ENCODE peak calls at places on chromosomes 16 and 17, in nine cellular contexts. M is A549, E is GM12891, D is lower leg skin, C is sigmoid colon, H is HCT116, Q is tibial nerve, K is IMR-90, N is suprapubic skin. U is an unnamed sample.

GRCh38 chr17:38724337-38724988 is 5.7 kb upstream of the CISD3 start:
- DNase-seq in M (no peak), E (no peak), D (no peak), C (peak; percentile 91), H (no peak), Q (no peak), K (no peak), N (no peak), U (no peak)

GRCh38 chr17:40168262-40168832 is 8.9 kb upstream of the RAPGEFL1 start:
- DNase-seq in M (peak; percentile 77), E (no peak), D (peak; percentile 37), C (peak; percentile 71), H (peak; percentile 28), Q (no peak), K (peak; percentile 69), N (no peak), U (peak; percentile 74)

GRCh38 chr16:55515110-55515509 is 6.2 kb downstream of the LPCAT2 start:
- DNase-seq in M (no peak), E (no peak), D (no peak), C (no peak), H (no peak), Q (no peak), K (peak; percentile 54), N (no peak), U (no peak)

GRCh38 chr17:49952912-49953497 is 16.0 kb upstream of the DLX4 start:
- DNase-seq in M (no peak), E (no peak), D (no peak), C (no peak), H (no peak), Q (no peak), K (no peak), N (no peak), U (no peak)

GRCh38 chr17:36629970-36630369 is 28.6 kb downstream of the MRM1 start:
- DNase-seq in M (no peak), E (no peak), D (no peak), C (no peak), H (no peak), Q (no peak), K (no peak), N (no peak), U (no peak)

GRCh38 chr17:21539146-21539545 is 153.2 kb upstream of the KCNJ18 start:
- DNase-seq in M (no peak), E (no peak), D (no peak), C (no peak), H (no peak), Q (no peak), K (peak; percentile 27), N (no peak), U (no peak)

GRCh38 chr17:6346387-6346786 is 88.5 kb downstream of the AIPL1 start:
- DNase-seq in M (no peak), E (no peak), D (no peak), C (no peak), H (no peak), Q (no peak), K (no peak), N (no peak), U (no peak)

GRCh38 chr17:81986606-81987005 is 9.2 kb downstream of the ASPSCR1 start:
- DNase-seq in M (no peak), E (no peak), D (no peak), C (no peak), H (no peak), Q (no peak), K (no peak), N (no peak), U (no peak)

GRCh38 chr16:88936008-88936912 is 40.7 kb downstream of the CBFA2T3 start:
- DNase-seq in M (peak; percentile 37), E (peak; percentile 69), D (peak; percentile 46), C (peak; percentile 84), H (no peak), Q (no peak), K (no peak), N (no peak), U (no peak)

GRCh38 chr17:1473841-1474240 is 17.8 kb upstream of the CRK start:
- DNase-seq in M (no peak), E (no peak), D (no peak), C (no peak), H (no peak), Q (no peak), K (no peak), N (no peak), U (no peak)

GRCh38 chr16:10694306-10694705 is 424 bp downstream of the TEKT5 start:
- DNase-seq in M (no peak), E (no peak), D (no peak), C (no peak), H (no peak), Q (no peak), K (no peak), N (no peak), U (no peak)
- TF ChIP-seq POLR2A in M (no peak), E (no peak), D (no peak), C (no peak), H (no peak), Q (no peak), K (no peak), N (no peak), U (no peak)

GRCh38 chr17:27647755-27648154 is 16.8 kb downstream of the LGALS9 start:
- DNase-seq in M (no peak), E (no peak), D (no peak), C (no peak), H (no peak), Q (no peak), K (no peak), N (no peak), U (peak; percentile 79)
- TF ChIP-seq POLR2A in M (no peak), E (no peak), D (no peak), C (no peak), H (no peak), Q (no peak), K (no peak), N (no peak), U (no peak)

GRCh38 chr16:53346-54236 is at the start of the genes POLR3K and SNRNP25:
- DNase-seq in M (peak; percentile 98), E (peak; percentile 99), D (peak; percentile 99), C (peak; percentile 100), H (peak; percentile 73), Q (peak; percentile 100), K (peak; percentile 97), N (peak; percentile 99), U (peak; percentile 99)
- TF ChIP-seq POLR2A in M (peak; percentile 90), E (peak; percentile 77), D (no peak), C (peak; percentile 57), H (peak; percentile 59), Q (peak; percentile 55), K (peak; percentile 54), N (no peak), U (peak; percentile 75)

GRCh38 chr16:74607967-74608356 is 1.0 kb upstream of the GLG1 start:
- DNase-seq in M (no peak), E (no peak), D (no peak), C (no peak), H (no peak), Q (no peak), K (peak; percentile 40), N (peak; percentile 55), U (no peak)

GRCh38 chr16:74605746-74606520 is 981 bp downstream of the GLG1 start:
- DNase-seq in M (no peak), E (no peak), D (no peak), C (peak; percentile 61), H (no peak), Q (no peak), K (no peak), N (no peak), U (peak; percentile 48)

GRCh38 chr16:74605332-74605731 is 1.6 kb downstream of the GLG1 start:
- DNase-seq in M (no peak), E (no peak), D (no peak), C (no peak), H (no peak), Q (no peak), K (no peak), N (no peak), U (no peak)

GRCh38 chr16:74607310-74607966 is 524 bp upstream of the GLG1 start:
- DNase-seq in M (no peak), E (no peak), D (no peak), C (no peak), H (no peak), Q (no peak), K (no peak), N (no peak), U (no peak)

GRCh38 chr16:74606521-74607309 is at the start of gene GLG1:
- DNase-seq in M (peak; percentile 56), E (peak; percentile 80), D (peak; percentile 86), C (peak; percentile 94), H (peak; percentile 65), Q (peak; percentile 83), K (peak; percentile 89), N (peak; percentile 93), U (peak; percentile 96)
- TF ChIP-seq POLR2A in M (peak; percentile 99), E (peak; percentile 93), D (peak; percentile 56), C (peak; percentile 80), H (peak; percentile 91), Q (peak; percentile 93), K (peak; percentile 97), N (peak; percentile 85), U (peak; percentile 89)

GRCh38 chr16:68491576-68491950 is 43.3 kb upstream of the SMPD3 start:
- DNase-seq in M (no peak), E (no peak), D (no peak), C (no peak), H (no peak), Q (no peak), K (no peak), N (no peak), U (no peak)

GRCh38 chr16:68490829-68491575 is 42.7 kb upstream of the SMPD3 start:
- DNase-seq in M (peak; percentile 62), E (peak; percentile 49), D (peak; percentile 43), C (no peak), H (peak; percentile 74), Q (no peak), K (peak; percentile 61), N (no peak), U (no peak)

GRCh38 chr16:68492151-68492500 is 43.8 kb upstream of the SMPD3 start:
- DNase-seq in M (no peak), E (no peak), D (no peak), C (no peak), H (no peak), Q (no peak), K (no peak), N (no peak), U (no peak)

GRCh38 chr16:68488559-68488958 is 40.3 kb upstream of the SMPD3 start:
- DNase-seq in M (no peak), E (no peak), D (no peak), C (no peak), H (no peak), Q (no peak), K (no peak), N (no peak), U (peak; percentile 9)

DNA sequence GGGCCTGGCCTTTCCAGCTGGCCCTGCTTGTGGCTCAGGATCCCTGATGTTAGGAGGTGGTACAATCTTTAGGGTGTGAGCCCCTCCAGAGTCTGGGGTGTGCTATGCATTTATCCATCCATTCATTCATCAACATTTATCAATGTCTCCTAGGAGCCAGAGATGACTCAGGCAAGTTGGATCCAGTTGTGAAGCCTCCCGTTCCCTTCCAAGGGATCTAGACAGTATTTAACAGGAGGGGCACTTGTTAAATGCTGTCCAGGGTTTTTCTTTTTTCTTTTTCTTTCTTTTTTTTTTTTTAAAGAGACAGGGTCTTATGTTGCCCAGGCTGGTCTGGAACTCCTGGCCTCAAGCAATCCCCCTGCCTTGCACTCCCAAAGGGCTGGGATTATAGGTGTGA is 42.0 kb upstream of the SMPD3 start:
- DNase-seq in M (no peak), E (no peak), D (no peak), C (no peak), H (no peak), Q (no peak), K (no peak), N (no peak), U (no peak)
- TF ChIP-seq POLR2A in M (no peak), E (no peak), D (no peak), C (no peak), H (no peak), Q (no peak), K (no peak), N (no peak), U (no peak)

U was measured in erythroblast.